ENCODE peak calls at places on chromosomes 6 and 20, in four cellular contexts. W is hepatocyte, P is HCT116, Y is fibroblast of lung. V is an unnamed sample. For H3K36me3, the result is how much of the 10 kb centered on the place peaks cover.

GRCh38 chr6:170441316-170441715 is 111.8 kb downstream of the PSMB1 start:
- DNase-seq in Y (peak), W (no peak), P (no peak), V (no peak)

GRCh38 chr20:60820918-60821317 is 431.1 kb upstream of the CDH4 start:
- DNase-seq in P (no peak), W (no peak), Y (no peak), V (no peak)

GRCh38 chr6:8627085-8627861 is 191.9 kb upstream of the SLC35B3 start:
- DNase-seq in P (peak), W (peak), Y (peak), V (peak)

GRCh38 chr6:144797881-144798589 is 512.9 kb downstream of the UTRN start:
- DNase-seq in W (no peak), Y (peak), P (peak), V (peak)

GRCh38 chr6:75196051-75196743 is 9.7 kb downstream of the COL12A1 start:
- DNase-seq in W (no peak), P (no peak), Y (peak), V (no peak)

GRCh38 chr20:23655551-23656211 is 17.9 kb upstream of the CST3 start:
- DNase-seq in Y (no peak), P (no peak), W (no peak), V (no peak)

GRCh38 chr6:150590448-150590847 is 9.2 kb upstream of the PLEKHG1 start:
- DNase-seq in W (no peak), P (no peak), Y (no peak), V (no peak)

GRCh38 chr6:136609878-136610706 is 59.9 kb upstream of the MAP7 start:
- DNase-seq in Y (peak), P (peak), W (peak), V (peak)

GRCh38 chr6:135475292-135475886 is 22.2 kb downstream of the AHI1 start:
- DNase-seq in P (no peak), W (peak), Y (no peak), V (peak)

GRCh38 chr20:21798384-21798783 is 92.9 kb downstream of the PAX1 start:
- DNase-seq in P (no peak), W (no peak), Y (no peak), V (no peak)

GRCh38 chr6:42142118-42142835 is at the start of gene C6orf132:
- DNase-seq in W (peak), Y (peak), P (no peak), V (no peak)

GRCh38 chr6:36956111-36956820 is 1.7 kb downstream of the PI16 start:
- DNase-seq in W (no peak), P (no peak), Y (no peak), V (no peak)

GRCh38 chr6:169959129-169960002 is 207.9 kb downstream of the ERMARD start:
- DNase-seq in W (no peak), Y (no peak), P (no peak), V (no peak)

GRCh38 chr6:107666084-107666981 is 157.8 kb downstream of the SCML4 start:
- DNase-seq in P (no peak), Y (peak), W (peak), V (no peak)
- H3K36me3 ChIP-seq in P (under half), Y (under half), W (under half), V (under half)

DNA sequence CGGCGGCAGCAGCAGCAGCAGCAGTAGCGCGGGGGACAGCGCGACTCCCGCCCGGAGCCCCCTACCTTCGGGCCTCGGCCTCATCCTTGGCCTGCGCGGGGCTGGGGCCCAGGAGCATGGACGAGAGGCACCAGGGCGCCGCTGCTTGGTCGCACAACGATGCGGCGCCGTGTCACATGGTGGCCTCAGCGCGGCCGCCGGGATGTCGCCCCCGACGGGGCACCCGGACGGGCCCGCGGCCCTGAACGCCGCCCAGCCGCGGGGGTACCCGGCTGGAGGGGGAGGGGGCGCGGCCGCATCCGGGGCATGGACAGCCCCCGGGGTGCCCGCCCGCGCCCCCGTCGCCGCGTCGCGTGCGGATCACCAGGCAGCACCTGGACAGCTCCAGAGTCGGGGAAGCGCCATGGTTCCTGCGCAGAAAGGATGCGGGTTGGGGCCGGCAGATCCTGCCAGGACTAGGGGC is 57.1 kb downstream of the CDH22 start:
- DNase-seq in P (no peak), W (peak), Y (no peak), V (no peak)
- TF ChIP-seq EZH2 in P (no peak), W (no peak), Y (no peak), V (peak)

GRCh38 chr6:152142116-152142515 is 334.6 kb downstream of the ESR1 start:
- DNase-seq in Y (no peak), W (no peak), P (no peak), V (peak)
- H3K36me3 ChIP-seq in Y (under half), W (under half), P (under half), V (under half)

DNA sequence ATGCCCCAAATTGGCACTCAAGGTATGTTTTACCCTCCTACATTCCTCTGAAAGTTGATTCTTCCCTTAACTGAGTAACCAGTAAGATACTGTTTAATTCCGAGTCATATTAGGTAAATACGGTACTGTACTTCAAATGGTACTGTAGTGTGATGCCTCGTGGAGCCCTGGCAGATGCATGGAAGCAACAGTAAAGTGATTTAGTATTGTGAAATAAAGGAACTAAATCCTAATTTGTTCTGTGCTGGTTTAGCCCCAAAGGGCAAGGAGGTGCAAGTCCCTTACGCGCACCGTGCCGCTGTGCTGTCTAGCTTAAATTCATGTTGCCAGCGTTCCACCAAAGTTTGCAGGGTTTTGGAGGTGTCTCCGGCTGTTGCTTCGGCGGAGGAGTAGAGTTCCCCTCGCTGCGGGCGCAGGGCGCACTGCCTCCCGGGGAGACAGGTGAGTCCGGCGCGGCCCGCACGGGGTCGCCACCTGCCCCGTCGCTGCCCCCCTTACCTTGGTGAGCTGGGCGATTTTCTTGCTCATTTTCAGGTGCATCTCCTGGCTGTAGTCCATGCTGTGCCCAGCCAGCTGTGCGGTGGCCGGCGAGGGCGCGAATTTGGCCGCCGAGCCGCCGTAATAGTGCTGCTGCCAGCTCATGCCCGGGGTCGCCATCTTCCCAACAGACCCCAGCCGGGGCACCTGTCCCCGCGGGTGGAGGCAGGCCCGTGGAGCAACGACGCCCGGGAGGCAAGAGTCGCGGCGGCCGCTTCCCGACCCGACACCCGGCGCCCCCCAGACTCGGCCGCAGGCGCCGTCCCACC is 618 bp downstream of the FAM184A start:
- DNase-seq in P (no peak), W (peak), Y (peak), V (peak)
- TF ChIP-seq EZH2 in P (no peak), W (peak), Y (peak), V (no peak)

GRCh38 chr6:43444036-43444435 is 11.3 kb downstream of the DLK2 start:
- DNase-seq in P (no peak), Y (no peak), W (no peak), V (no peak)

GRCh38 chr6:43444601-43445000 is 10.7 kb downstream of the DLK2 start:
- DNase-seq in P (no peak), Y (no peak), W (peak), V (no peak)

GRCh38 chr6:43442935-43443334 is 12.4 kb downstream of the DLK2 start:
- DNase-seq in W (no peak), P (no peak), Y (no peak), V (no peak)

GRCh38 chr6:43447604-43448003 is 7.7 kb downstream of the DLK2 start:
- DNase-seq in W (no peak), P (no peak), Y (no peak), V (no peak)

DNA sequence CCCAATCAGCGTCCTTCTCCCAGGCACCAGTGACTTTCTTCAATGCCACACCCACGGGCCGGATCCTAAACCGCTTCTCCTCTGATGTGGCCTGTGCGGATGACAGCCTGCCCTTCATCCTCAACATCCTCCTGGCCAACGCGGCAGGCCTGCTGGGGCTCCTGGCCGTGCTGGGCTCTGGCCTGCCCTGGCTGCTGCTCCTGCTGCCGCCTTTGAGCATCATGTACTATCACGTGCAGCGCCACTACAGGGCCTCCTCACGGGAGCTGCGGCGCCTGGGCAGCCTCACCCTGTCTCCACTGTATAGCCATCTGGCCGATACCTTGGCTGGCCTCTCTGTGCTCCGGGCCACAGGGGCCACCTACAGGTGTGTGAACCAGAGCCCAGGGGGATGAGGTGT is 9.8 kb downstream of the DLK2 start:
- DNase-seq in Y (no peak), P (no peak), W (peak), V (no peak)
- H3K36me3 ChIP-seq in Y (under half), P (under half), W (under half), V (under half)

GRCh38 chr6:26055670-26056582 is 31.3 kb upstream of the HFE start:
- DNase-seq in P (peak), W (peak), Y (peak), V (peak)
- TF ChIP-seq EZH2 in P (no peak), W (no peak), Y (no peak), V (no peak)

GRCh38 chr20:39036011-39036410 is 73.9 kb downstream of the DHX35 start:
- DNase-seq in P (no peak), Y (peak), W (no peak), V (no peak)
- H3K36me3 ChIP-seq in P (under half), Y (under half), W (under half), V (half or more)

V was measured in A673.